ENCODE peak calls at places on chromosomes 1 and 21, in eight cellular contexts. I is non-pigmented ciliary epithelial cell; W is IMR-90; E is HEK293T; V is DMS153; G is EL; Y is activated CD4-positive, alpha-beta memory T cell treated with anti-CD3 and anti-CD28 coated beads, Interleukin-2, amount 10 ng/mL, durations not matched to agents 7 days and 5 days; P is activated naive CD8-positive, alpha-beta T cell treated with anti-CD3 and anti-CD28 coated beads, Interleukin-2, amount 50 U/mL, for 16 hours. D is an unnamed sample.

GRCh38 chr1:36966242-36966641 is 68.1 kb downstream of the GRIK3 start:
- DNase-seq in G (no peak), V (no peak), I (no peak), W (peak), Y (peak), P (no peak), E (peak), D (peak)

GRCh38 chr1:221772107-221772506 is 30.2 kb upstream of the DUSP10 start:
- DNase-seq in E (no peak), W (peak), P (no peak), V (no peak), I (no peak), Y (no peak), G (no peak), D (no peak)

GRCh38 chr1:41672641-41673313 is 188.3 kb upstream of the EDN2 start:
- DNase-seq in W (peak), Y (no peak), I (peak), G (peak), P (no peak), V (no peak), E (no peak), D (no peak)

GRCh38 chr1:111450185-111450584 is 921 bp downstream of the ATP5PB start:
- DNase-seq in V (no peak), P (no peak), Y (no peak), W (no peak), G (no peak), E (no peak), I (no peak), D (no peak)

GRCh38 chr1:93081716-93082115 is 2.6 kb downstream of the MTF2 start:
- DNase-seq in P (no peak), I (peak), Y (no peak), E (no peak), W (peak), V (no peak), G (peak), D (no peak)

GRCh38 chr1:184210048-184210447 is 158.5 kb downstream of the TSEN15 start:
- DNase-seq in P (no peak), G (peak), Y (no peak), I (no peak), E (no peak), V (no peak), W (peak), D (no peak)

GRCh38 chr21:45889961-45890360 is 91.6 kb upstream of the COL6A1 start:
- DNase-seq in Y (no peak), P (no peak), V (no peak), E (no peak), I (no peak), G (no peak), W (no peak), D (no peak)

GRCh38 chr1:33085332-33085731 is 4.4 kb downstream of the AZIN2 start:
- DNase-seq in W (no peak), G (no peak), I (no peak), P (no peak), Y (no peak), E (no peak), V (no peak), D (no peak)

GRCh38 chr1:198935371-198935921 is 296.6 kb downstream of the PTPRC start:
- DNase-seq in I (peak), E (peak), V (peak), P (peak), W (peak), G (peak), Y (peak), D (no peak)

GRCh38 chr1:204241914-204242313 is 28.1 kb upstream of the GOLT1A start:
- DNase-seq in I (no peak), P (no peak), W (no peak), G (no peak), E (no peak), Y (no peak), V (no peak), D (no peak)

GRCh38 chr1:51729824-51730284 is 113.0 kb downstream of the OSBPL9 start:
- DNase-seq in V (no peak), I (no peak), W (peak), G (peak), Y (no peak), E (peak), P (no peak), D (no peak)

GRCh38 chr1:28265577-28265976 is 6.3 kb downstream of the SESN2 start:
- DNase-seq in W (no peak), P (no peak), I (no peak), V (no peak), Y (no peak), E (no peak), G (no peak), D (no peak)

GRCh38 chr1:186985889-186986491 is 157.2 kb downstream of the PLA2G4A start:
- DNase-seq in E (peak), W (peak), G (peak), I (no peak), Y (no peak), V (peak), P (no peak), D (peak)

GRCh38 chr1:2400950-2401649 is 9.5 kb downstream of the RER1 start:
- DNase-seq in E (no peak), V (no peak), I (no peak), Y (no peak), G (no peak), P (no peak), W (no peak), D (no peak)

GRCh38 chr1:174960362-174960761 is 39.4 kb upstream of the CACYBP start:
- DNase-seq in P (no peak), W (no peak), G (no peak), V (no peak), I (no peak), Y (no peak), E (no peak), D (no peak)

D was measured in H7.